ENCODE peak calls at places on chromosomes 13 and 19, in six cellular contexts. W is body of pancreas, X is foreskin fibroblast, P is uterus, L is heart left ventricle, V is AG09319. Y is an unnamed sample.
A peak's percentile ranks its signal among the peaks of the same experiment; 100 is the strongest.

GRCh38 chr19:19554074-19555023 is 16.3 kb downstream of the CILP2 start:
- DNase-seq in X (no peak), L (no peak), V (no peak), W (peak; percentile 37), P (no peak), Y (peak; percentile 66)

GRCh38 chr19:35279374-35279773 is 3.0 kb upstream of the HAMP start:
- DNase-seq in L (no peak), X (no peak), W (no peak), V (no peak), P (no peak), Y (no peak)

GRCh38 chr13:99941086-99941485 is 30.5 kb downstream of the ZIC5 start:
- DNase-seq in X (no peak), V (no peak), L (no peak), P (no peak), W (no peak), Y (no peak)

GRCh38 chr19:53102186-53102585 is 1.0 kb downstream of the ZNF160 start:
- DNase-seq in P (no peak), L (no peak), V (no peak), W (no peak), X (no peak), Y (no peak)

GRCh38 chr13:53637971-53638547 is 609.4 kb downstream of the OLFM4 start:
- DNase-seq in W (no peak), X (no peak), V (no peak), P (no peak), L (no peak), Y (no peak)

GRCh38 chr13:93554514-93554913 is 327.9 kb downstream of the GPC6 start:
- DNase-seq in P (no peak), V (no peak), X (no peak), L (no peak), W (no peak), Y (no peak)

GRCh38 chr19:50349277-50350057 is 16.0 kb downstream of the NAPSA start:
- DNase-seq in W (no peak), V (no peak), P (no peak), L (no peak), X (no peak), Y (no peak)

GRCh38 chr19:497861-498590 is 1.7 kb downstream of the MADCAM1 start:
- DNase-seq in L (no peak), V (no peak), X (no peak), W (no peak), P (no peak), Y (no peak)

GRCh38 chr19:7211191-7211988 is 82.8 kb downstream of the INSR start:
- DNase-seq in X (no peak), V (no peak), L (peak; percentile 73), W (peak; percentile 94), P (peak; percentile 48), Y (no peak)

GRCh38 chr13:65339236-65339635 is 1890.9 kb downstream of the PCDH9 start:
- DNase-seq in P (no peak), X (no peak), L (no peak), V (no peak), W (no peak), Y (no peak)

GRCh38 chr13:49110122-49110831 is 109.9 kb upstream of the MLNR start:
- DNase-seq in W (peak; percentile 78), V (peak; percentile 73), X (peak; percentile 81), L (peak; percentile 81), P (peak; percentile 65), Y (peak; percentile 93)

GRCh38 chr13:76991432-76991795 is 467 bp upstream of the CLN5 start:
- DNase-seq in W (peak; percentile 25), L (no peak), X (no peak), P (no peak), V (no peak), Y (no peak)

GRCh38 chr19:14139944-14140343 is 3.6 kb upstream of the ASF1B start:
- DNase-seq in X (peak; percentile 54), P (no peak), L (no peak), V (no peak), W (no peak), Y (peak; percentile 22)

GRCh38 chr13:49608932-49609331 is 19.4 kb upstream of the ARL11 start:
- DNase-seq in X (no peak), P (no peak), V (no peak), L (no peak), W (no peak), Y (no peak)

GRCh38 chr13:34515201-34515600 is 426.9 kb upstream of the NBEA start:
- DNase-seq in X (no peak), P (no peak), V (no peak), W (no peak), L (no peak), Y (no peak)

GRCh38 chr19:18647371-18647767 is 10.5 kb downstream of the KLHL26 start:
- DNase-seq in V (no peak), W (no peak), L (no peak), X (no peak), P (no peak), Y (no peak)

GRCh38 chr13:113153810-113154748 is 4.4 kb upstream of the PROZ start:
- DNase-seq in W (peak; percentile 91), X (peak; percentile 62), V (peak; percentile 22), L (peak; percentile 91), P (peak; percentile 77), Y (peak; percentile 61)

GRCh38 chr13:113151745-113152707 is 6.4 kb upstream of the PROZ start:
- DNase-seq in P (peak; percentile 40), X (peak; percentile 60), V (peak; percentile 4), W (no peak), L (no peak), Y (no peak)

GRCh38 chr13:113150545-113151365 is 7.7 kb upstream of the PROZ start:
- DNase-seq in L (no peak), W (no peak), V (no peak), X (no peak), P (no peak), Y (no peak)

GRCh38 chr13:113155201-113155600 is 3.2 kb upstream of the PROZ start:
- DNase-seq in V (no peak), L (no peak), W (no peak), X (no peak), P (no peak), Y (no peak)

GRCh38 chr13:113152894-113153809 is 5.3 kb upstream of the PROZ start:
- DNase-seq in V (no peak), P (peak; percentile 53), W (peak; percentile 60), L (peak; percentile 78), X (no peak), Y (no peak)
- TF ChIP-seq CTCF in V (no peak), P (no peak), W (no peak), L (no peak), X (no peak), Y (no peak)

GRCh38 chr19:42268142-42268703 is 829 bp upstream of the CIC start:
- DNase-seq in L (peak; percentile 97), P (peak; percentile 99), X (peak; percentile 99), V (peak; percentile 99), W (peak; percentile 100), Y (peak; percentile 100)
- TF ChIP-seq CTCF in L (no peak), P (no peak), X (no peak), V (no peak), W (peak; percentile 23), Y (no peak)

GRCh38 chr13:29676941-29677452 is 81.5 kb upstream of the SLC7A1 start:
- DNase-seq in P (no peak), X (no peak), W (peak; percentile 28), V (no peak), L (no peak), Y (peak; percentile 55)
- TF ChIP-seq CTCF in P (no peak), X (no peak), W (no peak), V (no peak), L (no peak), Y (no peak)

DNA sequence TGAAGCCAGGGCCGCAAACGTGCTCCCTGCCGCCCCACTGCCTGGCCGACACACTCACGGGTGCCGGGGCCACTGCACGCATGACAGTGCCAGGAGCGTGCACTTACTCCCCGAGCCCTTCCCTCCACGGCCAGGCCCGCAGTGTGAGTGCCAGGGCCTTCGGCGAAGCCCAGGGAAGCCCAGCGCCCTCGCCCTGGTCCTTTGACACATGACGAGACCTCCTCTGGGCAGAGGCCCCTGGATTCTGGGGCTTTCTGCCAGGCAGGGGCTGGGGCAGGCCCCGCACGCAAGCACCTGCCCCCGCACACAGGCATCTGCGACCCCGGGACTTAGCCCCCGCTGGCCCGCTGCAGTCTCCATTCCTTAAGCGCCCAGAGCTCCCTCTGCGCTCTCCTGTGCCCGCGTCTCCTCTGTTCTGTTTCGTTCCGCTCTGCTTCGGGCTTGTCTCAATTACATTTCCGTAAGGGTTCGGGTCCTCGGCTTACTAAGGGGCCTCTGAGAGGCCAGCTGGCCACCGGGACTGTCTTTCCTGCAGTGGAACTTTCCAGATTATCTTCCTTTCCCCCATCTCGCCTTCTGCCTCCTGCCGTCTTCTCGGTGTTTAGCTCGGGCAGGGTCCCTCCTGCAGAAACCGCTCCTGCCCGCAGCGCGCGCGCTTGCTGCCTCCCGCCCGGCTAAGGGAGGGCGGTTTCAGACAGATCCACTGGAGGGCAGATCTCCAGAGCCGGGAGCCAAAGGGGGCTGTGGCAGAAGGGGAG is 98.8 kb downstream of the ING1 start:
- DNase-seq in P (no peak), L (no peak), W (no peak), V (no peak), X (no peak), Y (no peak)
- TF ChIP-seq CTCF in P (no peak), L (no peak), W (no peak), V (peak; percentile 25), X (no peak), Y (no peak)

Y was measured in MCF 10A.